ENCODE peak calls at places on chromosome 10, in four cellular contexts. Z is K562, G is HCT116, A is GM12878. U is an unnamed sample.

GRCh38 chr10:131212763-131213325 is 98.7 kb downstream of the TCERG1L start:
- DNase-seq in Z (no peak), A (no peak), G (no peak), U (no peak)

GRCh38 chr10:8050561-8051108 is 3.9 kb upstream of the GATA3 start:
- DNase-seq in A (no peak), G (no peak), Z (no peak), U (no peak)

GRCh38 chr10:3852147-3852904 is 67.3 kb upstream of the KLF6 start:
- DNase-seq in G (peak), Z (peak), A (peak), U (peak)

GRCh38 chr10:3750884-3751283 is 34.1 kb downstream of the KLF6 start:
- DNase-seq in A (no peak), Z (no peak), G (no peak), U (no peak)

GRCh38 chr10:101011517-101012423 is 12.2 kb downstream of the LZTS2 start:
- DNase-seq in Z (peak), A (no peak), G (no peak), U (peak)

GRCh38 chr10:5659702-5660528 is 6.5 kb downstream of the ASB13 start:
- DNase-seq in G (peak), Z (no peak), A (no peak), U (peak)

GRCh38 chr10:32332299-32332750 is 14.6 kb downstream of the EPC1 start:
- DNase-seq in Z (no peak), A (peak), G (no peak), U (peak)

GRCh38 chr10:19874791-19875190 is 58.6 kb downstream of the PLXDC2 start:
- DNase-seq in A (no peak), Z (no peak), G (no peak), U (no peak)

GRCh38 chr10:76632158-76633051 is 1005.2 kb downstream of the KCNMA1 start:
- DNase-seq in Z (no peak), A (no peak), G (peak), U (peak)

GRCh38 chr10:47381427-47382379 is 2.4 kb downstream of the ZNF488 start:
- DNase-seq in G (no peak), Z (no peak), A (no peak), U (no peak)
- TF ChIP-seq JUND in G (no peak), Z (no peak), A (no peak), U (no peak)

DNA sequence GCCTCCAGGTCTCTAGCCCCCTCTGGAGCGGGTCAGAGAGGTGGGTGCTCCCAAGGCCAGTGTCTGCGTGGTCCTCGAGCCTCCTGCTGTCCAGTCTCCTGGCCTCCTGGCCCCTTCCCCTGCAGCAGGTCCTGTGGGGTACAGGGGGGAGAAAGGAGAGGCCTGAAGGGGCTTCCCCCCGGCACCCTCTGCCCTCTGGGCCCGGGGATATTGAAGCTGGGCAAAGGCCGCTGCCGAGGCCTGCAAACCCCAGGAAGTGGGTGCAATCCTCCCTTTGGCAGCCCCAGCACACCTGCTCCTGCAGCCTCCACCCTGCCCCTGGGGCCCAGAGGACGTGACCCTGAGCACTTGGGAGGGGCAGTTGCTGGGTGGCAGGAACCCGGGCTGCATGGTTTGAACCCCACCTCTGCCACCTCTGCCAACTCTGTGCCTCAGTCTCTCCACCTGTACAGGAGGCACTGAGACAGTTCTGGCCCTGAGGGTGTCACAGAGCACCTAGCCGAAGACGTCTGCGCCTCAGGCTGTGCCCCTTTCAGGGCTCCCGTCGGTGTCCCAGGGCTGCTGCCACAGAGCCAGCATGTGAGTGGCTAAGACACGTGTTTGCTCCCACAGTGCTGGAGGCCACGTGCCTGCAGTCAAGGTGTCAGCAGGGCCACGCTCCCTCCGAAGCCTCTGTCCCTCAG is 59.1 kb upstream of the INPP5A start:
- DNase-seq in Z (no peak), A (no peak), G (no peak), U (no peak)
- TF ChIP-seq JUND in Z (no peak), A (no peak), G (no peak), U (no peak)

GRCh38 chr10:36023939-36024338 is 381.8 kb upstream of the FZD8 start:
- DNase-seq in A (no peak), Z (no peak), G (no peak), U (no peak)
- TF ChIP-seq JUND in A (no peak), Z (no peak), G (no peak), U (no peak)

GRCh38 chr10:113953505-113954272 is 90.0 kb upstream of the ADRB1 start:
- DNase-seq in A (no peak), G (no peak), Z (no peak), U (no peak)
- TF ChIP-seq JUND in A (no peak), G (no peak), Z (no peak), U (no peak)

GRCh38 chr10:127398967-127399350 is 150.2 kb upstream of the NPS start:
- DNase-seq in Z (no peak), A (no peak), G (no peak), U (no peak)

GRCh38 chr10:127402596-127403409 is 146.3 kb upstream of the NPS start:
- DNase-seq in Z (no peak), A (no peak), G (no peak), U (no peak)

GRCh38 chr10:127399635-127400034 is 149.5 kb upstream of the NPS start:
- DNase-seq in G (no peak), A (no peak), Z (no peak), U (no peak)

GRCh38 chr10:127400216-127400615 is 148.9 kb upstream of the NPS start:
- DNase-seq in A (no peak), Z (no peak), G (no peak), U (no peak)

DNA sequence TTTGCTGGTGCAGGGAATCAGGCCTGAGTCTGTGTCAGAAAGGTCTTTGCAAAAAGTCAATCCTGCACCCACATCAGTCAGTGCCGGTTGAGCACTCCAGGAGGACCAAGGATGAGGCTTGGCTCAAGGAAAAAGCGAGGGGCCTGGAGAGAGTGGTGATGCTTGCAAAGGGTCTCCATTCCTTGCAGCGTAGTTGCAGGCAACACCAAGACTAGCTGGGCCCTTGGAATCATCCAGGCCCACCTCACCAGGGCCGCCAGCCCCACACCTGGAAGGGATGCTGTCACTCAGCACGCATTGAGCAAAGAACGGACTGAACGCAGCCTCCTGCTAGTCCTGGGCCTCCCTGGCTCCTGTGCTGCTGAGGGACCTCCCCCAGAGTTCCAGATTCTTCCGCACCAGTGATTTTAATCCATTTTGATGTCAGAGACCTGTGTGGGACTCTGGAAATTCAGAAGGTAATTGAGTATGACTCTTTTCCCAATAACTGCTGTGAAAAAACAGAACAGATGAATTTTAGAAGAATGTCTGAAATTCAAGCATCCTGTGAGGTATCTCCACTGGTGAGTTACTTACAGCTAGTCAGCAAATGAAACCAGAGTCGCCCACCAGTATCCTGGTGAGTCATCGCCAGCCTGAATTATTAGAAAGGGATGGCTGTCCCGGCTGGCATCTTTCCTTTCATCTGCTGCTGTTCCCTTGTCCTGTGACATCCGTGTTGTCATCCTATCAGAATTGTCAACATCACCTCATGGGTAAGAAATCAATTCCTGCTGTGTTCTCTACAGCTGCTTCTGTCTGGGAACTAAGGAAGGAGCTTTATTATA is 150.8 kb upstream of the NPS start:
- DNase-seq in G (no peak), Z (no peak), A (no peak), U (no peak)
- TF ChIP-seq JUND in G (no peak), Z (no peak), A (no peak), U (no peak)

U was measured in T47D.